ENCODE peak calls at places on chromosomes 11 and 22, in nine cellular contexts. Z, F, N, B, P, S, K, G and M are unnamed samples.

GRCh38 chr22:36730176-36730858 is 26.8 kb upstream of the CACNG2 start:
- DNase-seq in Z (no peak), F (no peak), N (no peak), B (no peak), P (peak; percentile 54), S (no peak), K (no peak), G (no peak), M (no peak)

GRCh38 chr11:68979931-68980775 is 633 bp downstream of the MRGPRD start:
- DNase-seq in Z (no peak), F (no peak), N (no peak), B (no peak), P (no peak), S (no peak), K (no peak), G (no peak), M (no peak)

GRCh38 chr11:6219359-6219758 is 14.0 kb downstream of the C11orf42 start:
- DNase-seq in Z (no peak), F (no peak), N (peak; percentile 88), B (no peak), P (no peak), S (no peak), K (peak; percentile 93), G (peak; percentile 93), M (peak; percentile 89)

GRCh38 chr11:12674936-12675696 is 895 bp downstream of the TEAD1 start:
- DNase-seq in Z (peak; percentile 46), F (no peak), N (peak; percentile 52), B (peak; percentile 63), P (peak; percentile 72), S (peak; percentile 35), K (peak; percentile 39), G (no peak), M (no peak)

GRCh38 chr22:28779833-28780232 is 7.3 kb downstream of the CCDC117 start:
- DNase-seq in Z (no peak), F (no peak), N (no peak), B (no peak), P (no peak), S (no peak), K (no peak), G (no peak), M (no peak)

GRCh38 chr11:120128392-120129172 is 9.3 kb downstream of the TRIM29 start:
- DNase-seq in Z (peak; percentile 70), F (no peak), N (no peak), B (no peak), P (no peak), S (peak; percentile 26), K (peak; percentile 98), G (no peak), M (peak; percentile 95)

GRCh38 chr11:115965754-115966504 is 461.7 kb upstream of the CADM1 start:
- DNase-seq in Z (no peak), F (no peak), N (no peak), B (no peak), P (no peak), S (no peak), K (no peak), G (peak; percentile 1), M (no peak)

GRCh38 chr11:124717786-124718634 is 21.7 kb upstream of the NRGN start:
- DNase-seq in Z (peak; percentile 27), F (no peak), N (peak; percentile 47), B (no peak), P (no peak), S (peak; percentile 35), K (peak; percentile 41), G (peak; percentile 29), M (peak; percentile 46)